ENCODE peak calls at places on chromosome 18, in eight cellular contexts. R, Q, L, I, V, Y, T and S are unnamed samples.

GRCh38 chr18:44701227-44701626 is 20.5 kb downstream of the SETBP1 start:
- DNase-seq in Q (no peak), Y (peak; percentile 19), I (no peak), V (no peak), L (no peak), R (no peak), T (no peak), S (no peak)

GRCh38 chr18:78495550-78495949 is 484.1 kb upstream of the SALL3 start:
- DNase-seq in L (no peak), Q (no peak), I (no peak), V (no peak), T (no peak), R (no peak), Y (no peak), S (no peak)

GRCh38 chr18:72727038-72727690 is 140.6 kb downstream of the NETO1 start:
- DNase-seq in Y (no peak), T (no peak), Q (no peak), L (no peak), I (no peak), R (no peak), V (no peak), S (no peak)

GRCh38 chr18:35039633-35040032 is 1.6 kb upstream of the MAPRE2 start:
- DNase-seq in R (no peak), I (no peak), T (peak; percentile 33), Q (no peak), Y (no peak), V (no peak), L (no peak), S (no peak)

GRCh38 chr18:22342625-22343024 is 75.1 kb downstream of the CTAGE1 start:
- DNase-seq in L (no peak), T (peak; percentile 67), Y (peak; percentile 65), Q (no peak), I (no peak), R (peak; percentile 80), V (no peak), S (no peak)

GRCh38 chr18:47975105-47975504 is 44.6 kb upstream of the SMAD2 start:
- DNase-seq in L (no peak), V (no peak), Y (no peak), R (no peak), I (no peak), Q (no peak), T (no peak), S (no peak)

GRCh38 chr18:5584751-5585417 is 41.1 kb upstream of the EPB41L3 start:
- DNase-seq in V (no peak), T (no peak), I (no peak), Y (peak; percentile 43), R (no peak), L (no peak), Q (no peak), S (no peak)

GRCh38 chr18:46250084-46250811 is 146.1 kb downstream of the HAUS1 start:
- DNase-seq in L (peak; percentile 80), V (no peak), R (peak; percentile 53), T (peak; percentile 79), I (no peak), Q (no peak), Y (peak; percentile 94), S (peak; percentile 93)

GRCh38 chr18:8771930-8772329 is 66.6 kb downstream of the MTCL1 start:
- DNase-seq in V (no peak), I (no peak), R (peak; percentile 51), Q (no peak), L (no peak), T (no peak), Y (peak; percentile 74), S (no peak)

GRCh38 chr18:28152354-28152753 is 24.6 kb downstream of the CDH2 start:
- DNase-seq in I (no peak), V (no peak), R (no peak), Q (no peak), L (no peak), T (no peak), Y (no peak), S (no peak)

GRCh38 chr18:13366977-13367892 is 148.7 kb downstream of the LDLRAD4 start:
- DNase-seq in R (no peak), L (no peak), Y (no peak), V (no peak), Q (no peak), I (no peak), T (no peak), S (no peak)

GRCh38 chr18:48827321-48828200 is 123.2 kb downstream of the SMAD7 start:
- DNase-seq in Q (no peak), Y (peak; percentile 68), V (peak; percentile 55), T (peak; percentile 70), I (peak; percentile 74), L (no peak), R (peak; percentile 24), S (no peak)

GRCh38 chr18:37124511-37124910 is 295.6 kb downstream of the KIAA1328 start:
- DNase-seq in Q (no peak), T (peak; percentile 7), R (no peak), V (no peak), I (no peak), Y (no peak), L (peak; percentile 6), S (peak; percentile 2)

GRCh38 chr18:57780318-57781127 is 22.6 kb downstream of the ATP8B1 start:
- DNase-seq in I (no peak), R (no peak), T (peak; percentile 77), L (no peak), Y (peak; percentile 92), Q (no peak), V (no peak), S (peak; percentile 28)

GRCh38 chr18:1914489-1914888 is 656.8 kb downstream of the METTL4 start:
- DNase-seq in Q (peak; percentile 0), V (no peak), R (no peak), I (peak; percentile 65), T (no peak), L (no peak), Y (peak; percentile 42), S (peak; percentile 17)

GRCh38 chr18:38688402-38688801 is 1122.8 kb upstream of the CELF4 start:
- DNase-seq in R (no peak), T (no peak), Q (no peak), L (no peak), V (no peak), Y (no peak), I (no peak), S (no peak)

GRCh38 chr18:2302628-2303516 is 268.4 kb downstream of the METTL4 start:
- DNase-seq in Q (peak; percentile 56), Y (peak; percentile 52), I (no peak), T (peak; percentile 52), R (no peak), L (no peak), V (no peak), S (no peak)

GRCh38 chr18:47772374-47773248 is 157.8 kb downstream of the SMAD2 start:
- DNase-seq in I (peak; percentile 91), R (peak; percentile 78), T (peak; percentile 54), Y (peak; percentile 77), L (peak; percentile 33), V (peak; percentile 87), Q (peak; percentile 39), S (peak; percentile 58)

GRCh38 chr18:42730272-42730671 is 385.2 kb downstream of the RIT2 start:
- DNase-seq in Q (no peak), T (no peak), V (no peak), R (no peak), Y (peak; percentile 14), L (no peak), I (no peak), S (no peak)
- TF ChIP-seq CTCF in Q (no peak), T (peak; percentile 19), V (no peak), R (no peak), Y (peak; percentile 35), L (no peak), I (peak; percentile 66), S (no peak)

DNA sequence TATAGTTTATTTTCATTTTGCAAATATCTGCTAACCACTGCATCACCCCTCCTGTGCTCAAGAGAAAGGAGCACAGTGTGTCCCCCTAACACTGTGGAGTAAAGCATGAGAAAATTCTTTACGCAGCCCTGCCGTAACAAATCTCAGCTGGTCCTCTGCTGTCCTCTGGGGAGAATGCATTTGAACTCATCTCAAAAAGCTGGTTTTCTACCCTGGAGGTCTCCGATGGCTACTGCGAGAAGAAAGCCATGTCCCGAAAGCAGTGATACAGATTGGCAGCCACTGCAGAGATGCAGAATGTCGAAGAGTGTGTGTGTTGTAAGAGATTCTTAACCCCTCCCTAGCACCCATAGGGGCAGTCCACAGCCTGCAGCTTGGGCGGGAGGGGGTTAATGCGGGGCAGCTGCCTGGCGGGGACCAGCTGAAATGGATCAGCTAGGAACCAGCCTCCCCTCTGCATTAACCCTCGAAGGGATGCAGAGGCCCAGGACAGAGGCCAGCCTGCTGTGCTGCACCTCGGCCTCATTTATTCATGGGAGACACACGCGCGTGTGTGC is 236.0 kb downstream of the ZNF516 start:
- DNase-seq in V (no peak), Q (no peak), Y (no peak), T (no peak), I (peak; percentile 48), L (no peak), R (no peak), S (no peak)
- TF ChIP-seq CTCF in V (no peak), Q (no peak), Y (peak; percentile 4), T (peak; percentile 38), I (peak; percentile 54), L (no peak), R (no peak), S (no peak)

GRCh38 chr18:43396266-43396665 is 119.0 kb upstream of the SYT4 start:
- DNase-seq in V (no peak), L (no peak), I (no peak), R (no peak), Q (no peak), Y (peak; percentile 35), T (peak; percentile 2), S (no peak)

GRCh38 chr18:43393174-43393573 is 115.9 kb upstream of the SYT4 start:
- DNase-seq in L (no peak), I (no peak), Q (no peak), T (no peak), V (no peak), R (no peak), Y (peak; percentile 6), S (no peak)

DNA sequence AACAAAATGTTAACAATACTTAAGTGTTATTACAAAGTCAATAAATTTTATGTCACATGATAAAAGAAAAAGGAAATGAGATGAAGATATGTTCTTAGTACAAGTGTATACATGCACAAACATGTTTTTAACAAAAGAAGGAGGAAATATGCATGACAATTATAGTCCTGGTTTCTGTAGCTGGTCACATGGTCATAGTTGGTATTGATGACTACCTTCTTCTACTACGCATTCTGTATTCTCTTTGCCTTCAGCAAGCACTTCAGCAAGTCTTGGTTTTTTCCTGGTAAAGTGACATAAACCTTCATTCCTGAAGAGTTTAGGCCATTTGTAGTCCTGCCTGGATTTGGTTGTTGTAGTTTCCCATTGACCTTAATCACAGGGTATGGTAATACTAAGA is 121.3 kb upstream of the SYT4 start:
- DNase-seq in L (no peak), Q (no peak), V (no peak), R (no peak), T (no peak), I (no peak), Y (no peak), S (no peak)
- TF ChIP-seq CTCF in L (no peak), Q (no peak), V (no peak), R (no peak), T (no peak), I (no peak), Y (no peak), S (no peak)

DNA sequence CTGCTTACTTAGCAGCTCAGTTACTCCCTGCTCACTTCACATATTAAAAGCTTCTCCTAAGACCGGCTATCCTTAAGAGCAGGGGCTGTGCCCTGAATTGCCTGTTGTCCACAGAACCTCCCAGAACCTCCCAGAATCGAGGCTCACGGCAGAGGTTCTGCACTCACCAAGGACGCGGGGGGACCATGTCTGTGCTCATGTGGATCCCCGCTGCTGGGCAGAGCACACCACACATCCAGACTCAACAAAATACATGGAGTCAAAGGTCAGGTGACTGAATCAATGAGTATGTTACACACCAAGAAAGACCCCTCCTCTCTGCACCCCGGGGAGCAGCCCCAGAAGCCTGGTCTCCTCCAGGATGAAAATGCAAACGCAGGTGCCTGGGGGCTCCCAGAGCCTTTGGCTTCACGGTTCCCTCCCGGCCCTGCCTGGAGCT is 149.0 kb downstream of the MBP start:
- DNase-seq in Q (no peak), I (peak; percentile 31), R (no peak), L (no peak), V (peak; percentile 73), Y (no peak), T (no peak), S (no peak)
- TF ChIP-seq CTCF in Q (no peak), I (no peak), R (no peak), L (no peak), V (no peak), Y (no peak), T (peak; percentile 61), S (no peak)